ENCODE peak calls at places on chromosomes 2 and 18, in seven cellular contexts. F is H9, G is neuronal stem cell, V is IMR-90, Q is mesendoderm, L is H1, B is trophoblast cell. S is an unnamed sample.

GRCh38 chr2:65092791-65093190 is 36.6 kb downstream of the CEP68 start:
- DNase-seq in L (no peak), F (no peak), V (no peak), Q (peak), G (no peak), B (no peak), S (no peak)

GRCh38 chr2:10841547-10842219 is 29.1 kb upstream of the PDIA6 start:
- DNase-seq in B (no peak), G (no peak), L (no peak), F (no peak), V (no peak), Q (no peak), S (no peak)

GRCh38 chr2:231541605-231542509 is 11.6 kb upstream of the NMUR1 start:
- DNase-seq in Q (peak), B (no peak), L (peak), F (peak), V (no peak), G (no peak), S (no peak)

GRCh38 chr2:86047575-86048382 is 57.9 kb downstream of the POLR1A start:
- DNase-seq in L (no peak), G (no peak), Q (no peak), V (no peak), F (peak), B (no peak), S (no peak)

GRCh38 chr2:203328735-203329549 is 748 bp downstream of the ABI2 start:
- DNase-seq in Q (peak), B (peak), F (peak), V (peak), G (peak), L (no peak), S (peak)

GRCh38 chr2:42314892-42315468 is 46.0 kb downstream of the COX7A2L start:
- DNase-seq in B (peak), V (peak), F (no peak), L (no peak), G (no peak), Q (no peak), S (peak)

GRCh38 chr2:29014811-29015414 is 33.8 kb downstream of the TOGARAM2 start:
- DNase-seq in V (peak), G (no peak), B (no peak), Q (no peak), F (no peak), L (no peak), S (no peak)

GRCh38 chr18:3595282-3596273 is 145.6 kb downstream of the TGIF1 start:
- DNase-seq in G (no peak), V (peak), L (no peak), Q (peak), F (no peak), B (peak), S (peak)

GRCh38 chr2:43055086-43055912 is 171.1 kb downstream of the ZFP36L2 start:
- DNase-seq in F (no peak), V (no peak), B (no peak), G (no peak), L (no peak), Q (no peak), S (no peak)

GRCh38 chr2:217802876-217803638 is 199.7 kb downstream of the TNS1 start:
- DNase-seq in G (no peak), Q (no peak), F (no peak), L (no peak), V (no peak), B (no peak), S (no peak)
- H3K23ac ChIP-seq in G (no peak), Q (no peak), F (no peak), L (no peak), V (no peak), B (no peak), S (no peak)

GRCh38 chr2:100223502-100223901 is 81.1 kb upstream of the AFF3 start:
- DNase-seq in F (no peak), L (no peak), Q (no peak), G (no peak), V (no peak), B (no peak), S (no peak)
- H3K23ac ChIP-seq in F (peak), L (no peak), Q (no peak), G (no peak), V (no peak), B (no peak), S (no peak)

DNA sequence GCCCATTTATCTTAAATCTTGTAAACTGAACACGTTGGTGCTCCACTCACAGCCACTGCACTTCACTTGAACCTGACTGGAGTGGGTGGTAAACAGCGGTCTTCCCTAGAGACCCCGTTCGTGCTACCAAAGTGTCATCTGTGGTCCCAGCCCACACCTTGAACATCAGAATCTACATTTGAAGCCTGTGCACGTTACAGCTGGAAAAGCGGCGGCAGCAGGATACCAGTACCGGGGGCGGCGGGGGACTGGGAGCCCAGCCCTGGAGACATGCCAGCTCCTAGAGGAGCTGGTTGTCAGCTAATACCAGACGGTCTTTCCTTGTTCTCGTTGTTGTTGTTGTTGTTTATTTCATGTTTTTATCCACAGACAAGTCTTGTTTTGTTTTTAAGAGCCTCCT is 156.7 kb downstream of the WDSUB1 start:
- DNase-seq in L (no peak), Q (no peak), G (no peak), B (no peak), V (no peak), F (no peak), S (no peak)
- H3K23ac ChIP-seq in L (no peak), Q (no peak), G (no peak), B (no peak), V (no peak), F (no peak), S (no peak)

GRCh38 chr2:169077674-169078240 is 8.4 kb downstream of the DHRS9 start:
- DNase-seq in V (no peak), L (no peak), Q (no peak), B (no peak), F (no peak), G (no peak), S (no peak)
- H3K23ac ChIP-seq in V (no peak), L (no peak), Q (no peak), B (no peak), F (no peak), G (no peak), S (no peak)

DNA sequence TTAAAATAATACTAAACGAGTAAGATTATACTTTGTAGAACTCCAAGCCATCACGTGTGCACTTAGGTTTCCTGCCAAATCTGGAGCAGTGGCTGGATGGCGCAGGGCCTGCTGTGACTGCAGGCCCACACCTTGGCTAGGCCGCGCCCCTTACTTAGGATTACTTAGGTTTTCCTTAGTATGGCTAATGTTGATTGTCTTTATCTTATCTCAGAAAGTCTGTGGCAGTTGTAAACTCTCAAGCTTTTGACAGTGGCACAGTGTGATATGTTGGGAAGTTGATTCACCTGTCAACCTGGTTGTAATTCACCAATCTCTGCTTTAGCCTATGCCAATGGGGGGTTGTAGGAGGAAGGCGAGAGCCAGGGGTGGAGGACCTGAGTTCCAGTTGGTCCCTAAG is 208.4 kb downstream of the ZNF407 start:
- DNase-seq in V (no peak), Q (peak), F (no peak), L (no peak), B (no peak), G (no peak), S (no peak)
- H3K23ac ChIP-seq in V (peak), Q (no peak), F (no peak), L (no peak), B (no peak), G (no peak), S (no peak)

GRCh38 chr2:201460532-201460931 is 9.0 kb downstream of the STRADB start:
- DNase-seq in V (no peak), F (no peak), L (no peak), G (no peak), Q (no peak), B (no peak), S (no peak)
- H3K23ac ChIP-seq in V (no peak), F (no peak), L (no peak), G (no peak), Q (no peak), B (no peak), S (no peak)

GRCh38 chr18:21508302-21508701 is 92.2 kb downstream of the ESCO1 start:
- DNase-seq in F (no peak), V (no peak), G (no peak), L (peak), Q (no peak), B (no peak), S (no peak)
- H3K23ac ChIP-seq in F (no peak), V (no peak), G (no peak), L (no peak), Q (no peak), B (no peak), S (no peak)